ENCODE peak calls at places on chromosome 10, in seven cellular contexts. H is brain microvascular endothelial cell; K is stimulated activated CD8-positive, alpha-beta memory T cell treated with anti-CD3 and anti-CD28 coated beads, Interleukin-15, amount 100 ng/mL, for 1 hour; O is GF-D8; F is mucosa of gallbladder; N is AG04450; B is iPS DF 19.7. T is an unnamed sample.

GRCh38 chr10:119567978-119568377 is 25.5 kb upstream of the RGS10 start:
- DNase-seq in N (no peak), H (no peak), B (no peak), F (no peak), K (no peak), O (no peak), T (no peak)

GRCh38 chr10:29471483-29471859 is 163.3 kb downstream of the SVIL start:
- DNase-seq in H (peak), N (peak), K (no peak), B (no peak), O (no peak), F (no peak), T (peak)

GRCh38 chr10:127200646-127201045 is 4.3 kb upstream of the INSYN2A start:
- DNase-seq in N (no peak), B (no peak), O (no peak), F (no peak), H (no peak), K (no peak), T (no peak)

GRCh38 chr10:126001579-126001978 is 105.2 kb downstream of the FANK1 start:
- DNase-seq in K (no peak), O (no peak), N (no peak), F (no peak), H (no peak), B (no peak), T (no peak)

GRCh38 chr10:62237506-62237905 is 31.1 kb downstream of the RTKN2 start:
- DNase-seq in K (no peak), H (no peak), B (no peak), N (no peak), F (no peak), O (no peak), T (no peak)

GRCh38 chr10:111175786-111176185 is 99.0 kb downstream of the ADRA2A start:
- DNase-seq in K (no peak), H (no peak), O (no peak), B (no peak), F (peak), N (no peak), T (no peak)

GRCh38 chr10:49001402-49001801 is 61.8 kb upstream of the LRRC18 start:
- DNase-seq in B (peak), F (peak), N (no peak), K (no peak), H (no peak), O (no peak), T (no peak)

GRCh38 chr10:30436200-30436599 is 2.2 kb downstream of the MAP3K8 start:
- DNase-seq in F (peak), B (no peak), O (peak), H (peak), K (no peak), N (no peak), T (peak)

GRCh38 chr10:62626817-62627216 is 177.7 kb upstream of the ADO start:
- DNase-seq in O (no peak), H (peak), B (no peak), N (no peak), K (no peak), F (no peak), T (peak)

GRCh38 chr10:7378602-7379403 is 32.0 kb downstream of the SFMBT2 start:
- DNase-seq in K (no peak), O (no peak), H (no peak), B (no peak), F (no peak), N (no peak), T (no peak)

GRCh38 chr10:24617771-24618396 is 105.8 kb downstream of the ARHGAP21 start:
- DNase-seq in B (peak), H (peak), K (peak), N (no peak), F (peak), O (no peak), T (no peak)

GRCh38 chr10:106175760-106176377 is 988.6 kb downstream of the SORCS1 start:
- DNase-seq in H (no peak), B (no peak), N (no peak), F (no peak), O (no peak), K (no peak), T (peak)

GRCh38 chr10:59006511-59007306 is 169.7 kb upstream of the PHYHIPL start:
- DNase-seq in H (peak), N (no peak), O (no peak), B (no peak), F (peak), K (no peak), T (peak)

GRCh38 chr10:12500406-12501303 is 151.3 kb downstream of the CAMK1D start:
- DNase-seq in F (no peak), O (peak), K (no peak), B (no peak), N (no peak), H (peak), T (no peak)

GRCh38 chr10:117653170-117653515 is 110.6 kb downstream of the EMX2 start:
- DNase-seq in N (peak), O (no peak), B (no peak), F (no peak), H (peak), K (no peak), T (no peak)

GRCh38 chr10:10500941-10501340 is 516.7 kb upstream of the CELF2 start:
- DNase-seq in N (peak), K (no peak), H (peak), B (no peak), O (no peak), F (no peak), T (no peak)

GRCh38 chr10:44651834-44652233 is 259.3 kb upstream of the TMEM72 start:
- DNase-seq in B (no peak), O (no peak), F (no peak), H (no peak), K (no peak), N (no peak), T (no peak)

GRCh38 chr10:31299119-31299518 is 19.9 kb upstream of the ZEB1 start:
- DNase-seq in N (no peak), F (no peak), H (no peak), B (no peak), O (no peak), K (no peak), T (no peak)

T was measured in amniotic stem cell.